ENCODE peak calls at places on chromosome 10, in six cellular contexts. B, Y, C, U, E and A are unnamed samples.

GRCh38 chr10:132158122-132158741 is 28.5 kb upstream of the DPYSL4 start:
- DNase-seq in B (no peak), Y (no peak), C (no peak), U (no peak), E (no peak), A (peak)

GRCh38 chr10:70494966-70495365 is 16.4 kb downstream of the PALD1 start:
- DNase-seq in B (no peak), Y (no peak), C (no peak), U (peak), E (peak), A (no peak)

GRCh38 chr10:17075510-17075909 is 54.1 kb downstream of the CUBN start:
- DNase-seq in B (no peak), Y (peak), C (no peak), U (no peak), E (peak), A (no peak)

GRCh38 chr10:78912361-78913218 is 156.2 kb upstream of the ZMIZ1 start:
- DNase-seq in B (no peak), Y (no peak), C (no peak), U (no peak), E (no peak), A (no peak)

GRCh38 chr10:118031351-118032075 is 15.2 kb downstream of the RAB11FIP2 start:
- DNase-seq in B (no peak), Y (no peak), C (no peak), U (no peak), E (no peak), A (no peak)

GRCh38 chr10:127982601-127983000 is 75.7 kb downstream of the PTPRE start:
- DNase-seq in B (no peak), Y (no peak), C (no peak), U (no peak), E (no peak), A (no peak)

GRCh38 chr10:32979041-32979440 is 21.0 kb upstream of the ITGB1 start:
- DNase-seq in B (no peak), Y (no peak), C (no peak), U (no peak), E (no peak), A (no peak)

GRCh38 chr10:86390337-86391120 is 23.9 kb upstream of the GRID1 start:
- DNase-seq in B (no peak), Y (no peak), C (no peak), U (no peak), E (no peak), A (no peak)

GRCh38 chr10:33862706-33863105 is 528.2 kb upstream of the NRP1 start:
- DNase-seq in B (no peak), Y (no peak), C (no peak), U (no peak), E (no peak), A (no peak)

GRCh38 chr10:51832652-51833383 is 133.4 kb upstream of the CSTF2T start:
- DNase-seq in B (peak), Y (no peak), C (no peak), U (no peak), E (no peak), A (peak)

GRCh38 chr10:63819753-63820347 is 298.6 kb downstream of the REEP3 start:
- DNase-seq in B (no peak), Y (peak), C (peak), U (peak), E (peak), A (peak)

GRCh38 chr10:128062837-128063563 is 63.2 kb downstream of the MKI67 start:
- DNase-seq in B (peak), Y (no peak), C (peak), U (peak), E (peak), A (no peak)

GRCh38 chr10:110747609-110748464 is 103.7 kb downstream of the RBM20 start:
- DNase-seq in B (no peak), Y (no peak), C (no peak), U (no peak), E (no peak), A (no peak)

GRCh38 chr10:24731942-24732341 is 8.3 kb upstream of the ARHGAP21 start:
- DNase-seq in B (no peak), Y (no peak), C (no peak), U (no peak), E (no peak), A (no peak)

GRCh38 chr10:60537697-60538096 is 148.0 kb upstream of the ANK3 start:
- DNase-seq in B (no peak), Y (no peak), C (no peak), U (no peak), E (no peak), A (no peak)

GRCh38 chr10:97034958-97035769 is 150.6 kb downstream of the SLIT1 start:
- DNase-seq in B (no peak), Y (no peak), C (no peak), U (no peak), E (no peak), A (no peak)

GRCh38 chr10:12177642-12178041 is 18.0 kb downstream of the NUDT5 start:
- DNase-seq in B (no peak), Y (no peak), C (no peak), U (no peak), E (no peak), A (peak)

DNA sequence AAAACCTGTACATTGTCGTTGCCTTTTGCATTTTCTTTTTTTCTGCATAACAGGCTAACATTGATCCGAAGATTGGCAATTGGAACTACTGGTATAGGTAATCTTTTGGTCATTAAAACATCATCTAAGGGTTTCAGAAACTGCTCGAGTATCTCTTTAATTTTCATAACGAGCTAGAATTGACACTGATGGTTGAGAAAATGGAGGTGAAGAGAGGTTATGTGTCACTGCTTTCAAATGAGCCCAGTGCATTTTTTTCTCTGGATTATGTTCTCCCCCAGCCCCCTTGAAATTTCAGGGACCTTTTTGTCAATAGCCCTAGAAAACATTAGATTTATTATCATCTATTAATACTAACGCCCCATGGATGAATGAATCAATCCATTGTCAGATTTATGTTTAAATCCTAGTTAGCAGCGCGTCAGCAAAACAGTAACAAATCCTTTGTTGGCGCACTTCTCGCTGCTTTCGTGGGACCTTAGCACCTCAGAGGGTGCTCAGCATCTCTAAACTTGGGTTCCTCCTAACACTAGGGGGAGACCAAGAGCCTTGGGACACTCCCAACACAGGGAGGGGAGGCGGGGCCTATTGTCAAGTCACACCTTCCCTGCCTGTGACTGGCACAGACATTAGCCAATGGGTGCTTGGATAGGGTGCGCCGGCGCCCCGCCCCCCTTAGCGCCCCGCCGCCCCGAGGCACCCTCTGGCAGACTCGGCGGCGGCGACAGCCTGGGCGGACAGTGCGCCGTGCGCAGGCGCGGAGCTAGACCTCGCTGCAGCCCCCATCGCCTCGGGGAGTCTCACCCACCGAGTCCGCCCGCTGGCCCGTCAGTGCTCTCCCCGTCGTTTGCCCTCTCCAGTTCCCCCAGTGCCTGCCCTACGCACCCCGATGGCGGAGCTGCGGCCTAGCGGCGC is at the start of gene SUFU:
- DNase-seq in B (peak), Y (peak), C (peak), U (peak), E (peak), A (peak)
- TF ChIP-seq POLR2A in B (peak), Y (peak), C (no peak), U (peak), E (no peak), A (peak)

DNA sequence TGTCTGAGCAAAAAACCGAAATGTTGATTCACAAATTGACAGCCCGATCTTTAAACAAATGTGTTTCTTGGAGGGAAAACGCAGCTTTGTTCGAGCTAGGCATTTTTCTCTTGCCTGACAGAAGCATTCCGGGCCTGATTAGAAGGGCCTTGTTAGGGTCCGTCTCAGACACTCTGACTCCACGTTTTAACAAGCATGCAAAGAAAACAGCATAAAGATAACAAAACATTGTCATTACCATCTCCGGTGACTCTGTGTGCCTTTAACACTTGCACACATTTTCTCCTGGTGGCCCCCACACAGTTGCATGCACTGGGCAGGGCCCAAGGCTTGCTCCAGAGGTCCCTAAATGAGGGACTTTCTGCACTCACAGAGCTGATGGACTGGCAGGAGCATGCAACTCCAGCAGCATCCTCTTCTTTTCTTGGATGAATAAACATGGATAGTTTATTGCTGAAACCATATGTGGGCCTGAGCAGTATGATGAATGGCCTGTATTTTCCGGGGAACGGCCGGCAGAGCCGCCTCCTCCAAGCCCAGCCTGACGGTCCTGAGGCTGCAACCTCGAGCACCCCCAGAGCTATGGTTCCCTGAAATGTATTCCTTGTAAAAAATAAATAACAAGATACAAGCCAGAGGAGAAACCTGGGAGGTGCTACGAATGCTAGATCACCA is 50.9 kb downstream of the EBF3 start:
- DNase-seq in B (no peak), Y (no peak), C (no peak), U (no peak), E (no peak), A (no peak)
- TF ChIP-seq POLR2A in B (no peak), Y (no peak), C (no peak), U (no peak), E (no peak), A (no peak)

GRCh38 chr10:3107426-3107961 is 40.1 kb downstream of the PFKP start:
- DNase-seq in B (no peak), Y (peak), C (peak), U (peak), E (peak), A (peak)
- TF ChIP-seq POLR2A in B (no peak), Y (no peak), C (no peak), U (no peak), E (no peak), A (no peak)

GRCh38 chr10:72248477-72249151 is 25.1 kb upstream of the DDIT4 start:
- DNase-seq in B (peak), Y (no peak), C (peak), U (peak), E (peak), A (no peak)
- TF ChIP-seq POLR2A in B (peak), Y (peak), C (no peak), U (peak), E (peak), A (no peak)